ENCODE peak calls at places on chromosomes 5 and 9, in ten cellular contexts. Z is dorsolateral prefrontal cortex, M is tibial artery, I is mesendoderm, B is lung, Q is endodermal cell, O is cardiac muscle cell, L is RWPE2, V is uterus, R is hepatocyte. C is an unnamed sample. For H3K27me3, the result is how much of the 10 kb centered on the place peaks cover.

GRCh38 chr5:172454355-172455086 is at the start of gene SH3PXD2B:
- DNase-seq in Z (peak), M (peak), I (peak), B (no peak), Q (peak), O (peak), L (peak), V (peak), R (peak), C (peak)

GRCh38 chr5:72602696-72603685 is 95.8 kb upstream of the ZNF366 start:
- DNase-seq in Z (no peak), M (no peak), I (no peak), B (no peak), Q (no peak), O (no peak), L (no peak), V (no peak), R (no peak), C (no peak)

GRCh38 chr9:14584571-14584970 is 108.7 kb downstream of the ZDHHC21 start:
- DNase-seq in Z (no peak), M (no peak), I (no peak), B (no peak), Q (no peak), O (peak), L (no peak), V (no peak), R (no peak), C (no peak)

GRCh38 chr5:96854067-96854466 is 22.2 kb upstream of the ERAP2 start:
- DNase-seq in Z (no peak), M (no peak), I (no peak), B (no peak), Q (no peak), O (no peak), L (no peak), V (no peak), R (no peak), C (no peak)

GRCh38 chr9:16131269-16131668 is 578.4 kb downstream of the CCDC171 start:
- DNase-seq in Z (no peak), M (no peak), I (peak), B (no peak), Q (peak), O (peak), L (no peak), V (no peak), R (no peak), C (no peak)

GRCh38 chr5:82799346-82800077 is 277.7 kb downstream of the TMEM167A start:
- DNase-seq in Z (no peak), M (no peak), I (no peak), B (no peak), Q (no peak), O (no peak), L (no peak), V (no peak), R (no peak), C (no peak)

GRCh38 chr5:153613143-153613542 is 122.7 kb downstream of the GRIA1 start:
- DNase-seq in Z (no peak), M (no peak), I (no peak), B (no peak), Q (no peak), O (no peak), L (no peak), V (no peak), R (no peak), C (no peak)

GRCh38 chr5:163104496-163104895 is 332.9 kb upstream of the CCNG1 start:
- DNase-seq in Z (no peak), M (no peak), I (peak), B (no peak), Q (peak), O (no peak), L (no peak), V (no peak), R (no peak), C (no peak)

GRCh38 chr5:124156408-124157027 is 589.9 kb downstream of the ZNF608 start:
- DNase-seq in Z (no peak), M (no peak), I (no peak), B (no peak), Q (no peak), O (peak), L (no peak), V (no peak), R (no peak), C (no peak)

GRCh38 chr5:138824924-138825863 is 49.9 kb downstream of the LRRTM2 start:
- DNase-seq in Z (no peak), M (no peak), I (no peak), B (no peak), Q (no peak), O (peak), L (no peak), V (no peak), R (peak), C (no peak)

GRCh38 chr9:76216161-76216649 is 178.0 kb downstream of the RFK start:
- DNase-seq in Z (no peak), M (no peak), I (no peak), B (no peak), Q (no peak), O (peak), L (no peak), V (no peak), R (peak), C (no peak)

DNA sequence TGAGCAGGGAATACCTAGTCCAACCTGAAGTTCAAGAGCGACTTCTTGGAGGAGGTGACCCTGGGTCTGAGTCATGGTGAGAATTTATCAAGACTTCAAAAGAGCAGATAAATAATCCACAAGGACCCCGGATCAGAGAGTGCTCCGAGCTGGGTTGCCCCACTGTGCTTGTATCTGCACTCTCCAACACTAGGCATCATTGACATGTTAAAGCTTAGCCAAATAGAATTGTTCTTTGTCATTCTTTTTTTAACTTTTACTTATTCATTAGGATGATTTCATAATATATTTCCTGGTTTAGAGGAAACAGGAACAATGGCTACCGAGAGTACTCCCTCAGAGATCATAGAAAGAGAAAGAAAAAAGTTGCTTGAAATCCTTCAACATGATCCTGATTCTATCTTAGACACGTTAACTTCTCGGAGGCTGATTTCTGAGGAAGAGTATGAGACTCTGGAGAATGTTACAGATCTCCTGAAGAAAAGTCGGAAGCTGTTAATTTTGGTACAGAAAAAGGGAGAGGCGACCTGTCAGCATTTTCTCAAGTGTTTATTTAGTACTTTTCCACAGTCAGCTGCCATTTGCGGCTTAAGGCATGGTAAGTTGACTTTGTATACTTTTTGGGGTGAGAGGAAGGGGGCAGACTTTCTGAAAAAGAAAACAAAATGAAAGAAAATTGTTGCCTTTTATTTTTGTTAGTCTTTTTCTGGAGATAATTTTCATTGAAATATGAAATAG is at the start of gene CARD6:
- DNase-seq in Z (no peak), M (no peak), I (no peak), B (peak), Q (no peak), O (peak), L (no peak), V (no peak), R (peak), C (no peak)
- H3K4me3 ChIP-seq in Z (peak), M (peak), I (no peak), B (no peak), Q (no peak), O (no peak), L (peak), V (peak), R (peak), C (peak)

GRCh38 chr5:131756942-131757341 is 39.9 kb downstream of the FNIP1 start:
- DNase-seq in Z (no peak), M (no peak), I (no peak), B (no peak), Q (no peak), O (no peak), L (no peak), V (no peak), R (no peak), C (no peak)
- H3K27ac ChIP-seq in Z (no peak), M (no peak), I (no peak), B (no peak), Q (no peak), O (peak), L (no peak), V (no peak), R (no peak), C (no peak)

GRCh38 chr9:134485653-134486052 is 155.9 kb upstream of the COL5A1 start:
- DNase-seq in Z (no peak), M (no peak), I (no peak), B (no peak), Q (no peak), O (no peak), L (peak), V (no peak), R (no peak), C (no peak)

GRCh38 chr9:134483361-134484184 is 157.3 kb downstream of the RXRA start:
- DNase-seq in Z (no peak), M (no peak), I (no peak), B (no peak), Q (no peak), O (no peak), L (peak), V (no peak), R (no peak), C (no peak)

GRCh38 chr9:134486127-134486995 is 155.2 kb upstream of the COL5A1 start:
- DNase-seq in Z (peak), M (no peak), I (no peak), B (no peak), Q (no peak), O (no peak), L (peak), V (peak), R (no peak), C (no peak)

GRCh38 chr9:134482226-134482625 is 156.0 kb downstream of the RXRA start:
- DNase-seq in Z (no peak), M (no peak), I (no peak), B (no peak), Q (no peak), O (no peak), L (no peak), V (no peak), R (no peak), C (no peak)

GRCh38 chr9:134484479-134484878 is 157.1 kb upstream of the COL5A1 start:
- DNase-seq in Z (peak), M (peak), I (no peak), B (no peak), Q (no peak), O (no peak), L (peak), V (peak), R (no peak), C (no peak)
- H3K27me3 ChIP-seq in Z (under half), M (under half), I (under half), B (under half), Q (under half), O (under half), L (under half), V (under half), R (under half), C (under half)

GRCh38 chr5:86861514-86861913 is 243.8 kb downstream of the COX7C start:
- DNase-seq in Z (no peak), M (no peak), I (peak), B (no peak), Q (no peak), O (no peak), L (no peak), V (no peak), R (no peak), C (no peak)
- H3K4me3 ChIP-seq in Z (no peak), M (no peak), I (no peak), B (no peak), Q (no peak), O (no peak), L (no peak), V (no peak), R (no peak), C (no peak)

GRCh38 chr5:17401509-17402290 is 96.3 kb upstream of the TAF11L2 start:
- DNase-seq in Z (no peak), M (no peak), I (peak), B (no peak), Q (peak), O (no peak), L (no peak), V (no peak), R (no peak), C (no peak)
- H3K27ac ChIP-seq in Z (no peak), M (no peak), I (peak), B (no peak), Q (peak), O (peak), L (no peak), V (no peak), R (peak), C (no peak)

GRCh38 chr9:89723696-89724095 is 118.9 kb downstream of the GADD45G start:
- DNase-seq in Z (no peak), M (no peak), I (no peak), B (no peak), Q (no peak), O (no peak), L (no peak), V (no peak), R (no peak), C (no peak)
- H3K27me3 ChIP-seq in Z (under half), M (under half), I (under half), B (under half), Q (under half), O (under half), L (under half), V (under half), R (under half), C (under half)

DNA sequence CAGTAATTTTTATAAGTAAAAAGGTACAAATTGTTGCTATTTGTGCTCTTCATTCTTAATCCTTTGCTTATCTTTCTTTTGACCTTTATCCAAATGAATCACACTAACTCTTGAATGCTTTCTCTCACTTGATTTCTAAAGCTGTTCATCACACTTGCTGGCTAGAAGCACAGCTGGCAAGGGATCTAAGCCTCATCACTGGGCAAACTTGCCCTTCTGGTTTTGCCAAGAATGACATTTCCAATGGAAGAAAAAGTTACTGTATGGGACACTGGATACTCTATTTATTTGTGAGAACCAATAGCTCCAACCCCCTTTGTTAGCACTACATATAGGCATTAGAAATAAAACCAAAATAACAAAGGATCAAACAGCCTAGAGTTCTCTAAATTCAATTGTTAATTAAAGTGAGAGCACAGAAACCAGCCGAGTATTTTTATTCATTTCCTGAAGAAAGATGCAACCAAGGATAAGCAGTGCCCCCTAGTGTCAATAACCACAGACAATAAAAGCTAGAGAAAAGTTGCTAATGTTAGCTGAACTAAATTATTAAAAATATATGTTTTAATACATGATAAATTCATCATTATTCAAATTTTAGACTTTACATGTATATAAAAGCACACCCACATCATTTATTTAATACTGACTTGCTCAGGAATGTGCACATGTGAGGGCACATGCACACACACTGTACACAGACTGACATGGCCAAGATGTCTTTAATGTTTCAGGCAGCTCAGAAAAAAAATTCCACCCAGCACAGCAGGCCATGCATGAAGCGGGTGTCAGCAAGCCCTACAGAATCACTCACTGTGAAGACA is 59.8 kb upstream of the POU5F2 start:
- DNase-seq in Z (no peak), M (no peak), I (peak), B (peak), Q (no peak), O (peak), L (no peak), V (peak), R (peak), C (peak)
- H3K4me3 ChIP-seq in Z (no peak), M (no peak), I (no peak), B (no peak), Q (no peak), O (no peak), L (no peak), V (no peak), R (no peak), C (no peak)

DNA sequence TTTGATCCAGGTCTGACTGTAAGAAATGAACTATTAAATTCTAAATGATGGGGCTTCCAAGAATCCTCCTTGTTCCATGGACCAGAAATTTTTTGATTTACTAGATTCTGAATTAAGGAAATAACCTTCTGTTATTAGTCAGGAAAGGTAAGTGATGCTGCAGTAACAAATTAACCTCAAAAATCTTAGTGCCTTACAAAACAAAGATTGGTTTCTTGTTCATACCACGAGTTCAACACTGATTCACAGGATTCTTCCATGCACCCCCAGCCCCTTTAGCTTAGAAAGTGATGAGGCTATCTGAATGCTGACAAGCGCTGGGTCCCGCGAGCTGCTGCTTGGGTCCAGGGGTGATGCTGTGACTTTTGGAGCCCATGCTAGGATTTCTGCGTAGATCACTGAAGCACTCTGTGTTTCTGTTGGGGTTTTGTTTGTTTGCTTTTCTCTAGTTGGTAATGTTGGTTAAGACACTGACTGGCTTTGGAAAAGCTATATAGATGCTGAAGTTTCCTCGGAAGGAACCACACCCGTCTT is 52.3 kb downstream of the COL15A1 start:
- DNase-seq in Z (no peak), M (no peak), I (no peak), B (no peak), Q (no peak), O (no peak), L (no peak), V (no peak), R (no peak), C (no peak)
- H3K27ac ChIP-seq in Z (no peak), M (peak), I (no peak), B (no peak), Q (no peak), O (no peak), L (no peak), V (no peak), R (no peak), C (no peak)

GRCh38 chr9:37030591-37030939 is 3.5 kb downstream of the PAX5 start:
- DNase-seq in Z (no peak), M (no peak), I (peak), B (no peak), Q (no peak), O (no peak), L (no peak), V (no peak), R (no peak), C (no peak)
- H3K27me3 ChIP-seq in Z (half or more), M (half or more), I (half or more), B (under half), Q (half or more), O (half or more), L (half or more), V (under half), R (half or more), C (half or more)

C was measured in colonic mucosa.